ENCODE peak calls at places on chromosome 22, in ten cellular contexts. M is posterior cingulate gyrus, L is NB4, E is renal cortical epithelial cell, Q is AG08396, S is nephron progenitor cell, A is NCI-H774, I is skeletal muscle cell, P is NCI-H1436, X is T-helper 2 cell. R is an unnamed sample.
A peak's percentile ranks its signal among the peaks of the same experiment; 100 is the strongest.

GRCh38 chr22:37663521-37664140 is 5.1 kb downstream of the PDXP start:
- DNase-seq in P (no peak), X (no peak), E (no peak), A (no peak), Q (no peak), I (no peak), M (no peak), L (no peak), S (no peak), R (no peak)

GRCh38 chr22:30870451-30871345 is 97.9 kb downstream of the MORC2 start:
- DNase-seq in E (no peak), S (no peak), X (no peak), L (no peak), P (no peak), A (no peak), Q (no peak), M (no peak), I (no peak), R (no peak)

GRCh38 chr22:43014062-43014875 is 680 bp downstream of the PACSIN2 start:
- DNase-seq in X (peak; percentile 49), S (peak; percentile 65), M (no peak), Q (peak; percentile 52), I (no peak), A (no peak), P (peak; percentile 27), E (peak; percentile 60), L (peak; percentile 67), R (peak; percentile 32)

GRCh38 chr22:40533712-40534378 is 102.7 kb downstream of the MRTFA start:
- DNase-seq in M (no peak), S (no peak), I (no peak), A (no peak), L (peak; percentile 82), P (no peak), E (peak; percentile 55), X (peak; percentile 95), Q (peak; percentile 67), R (no peak)

GRCh38 chr22:36741204-36741793 is 34.6 kb downstream of the IFT27 start:
- DNase-seq in L (peak; percentile 45), P (peak; percentile 29), S (no peak), I (no peak), A (no peak), E (no peak), M (no peak), Q (peak; percentile 42), X (no peak), R (no peak)

GRCh38 chr22:30979932-30980331 is 10.9 kb downstream of the TUG1 start:
- DNase-seq in A (no peak), P (no peak), X (peak; percentile 40), E (peak; percentile 11), M (no peak), S (no peak), I (no peak), Q (no peak), L (no peak), R (no peak)

GRCh38 chr22:19748991-19749665 is 11.4 kb upstream of the TBX1 start:
- DNase-seq in I (no peak), P (no peak), X (no peak), E (no peak), M (no peak), Q (no peak), S (no peak), A (no peak), L (no peak), R (no peak)

GRCh38 chr22:20290578-20291248 is 22.6 kb upstream of the RTN4R start:
- DNase-seq in M (no peak), Q (no peak), E (no peak), I (no peak), L (no peak), P (no peak), X (no peak), A (no peak), S (no peak), R (no peak)

GRCh38 chr22:44668190-44668885 is 33.7 kb upstream of the PRR5 start:
- DNase-seq in E (no peak), X (peak; percentile 29), S (peak; percentile 75), I (no peak), L (peak; percentile 37), M (no peak), P (peak; percentile 32), A (no peak), Q (peak; percentile 70), R (no peak)

GRCh38 chr22:31055322-31056159 is 25.6 kb upstream of the SMTN start:
- DNase-seq in P (peak; percentile 4), E (peak; percentile 92), Q (peak; percentile 93), X (no peak), S (peak; percentile 27), I (peak; percentile 98), L (peak; percentile 51), M (peak; percentile 11), A (peak; percentile 54), R (peak; percentile 94)

GRCh38 chr22:38230108-38230825 is 28.5 kb downstream of the MAFF start:
- DNase-seq in A (no peak), X (peak; percentile 64), Q (no peak), M (no peak), I (no peak), P (peak; percentile 39), S (no peak), E (peak; percentile 43), L (peak; percentile 56), R (peak; percentile 68)

GRCh38 chr22:31846161-31847115 is 92.6 kb downstream of the DEPDC5 start:
- DNase-seq in Q (peak; percentile 35), S (no peak), P (no peak), I (no peak), L (peak; percentile 11), A (no peak), X (no peak), E (no peak), M (no peak), R (no peak)

GRCh38 chr22:29022101-29022817 is 39.4 kb downstream of the C22orf31 start:
- DNase-seq in X (no peak), I (no peak), E (peak; percentile 95), Q (no peak), L (no peak), S (no peak), P (no peak), A (no peak), M (no peak), R (no peak)

GRCh38 chr22:20866716-20867115 is 7.9 kb downstream of the SNAP29 start:
- DNase-seq in X (no peak), M (no peak), P (no peak), E (no peak), Q (no peak), I (no peak), S (no peak), L (no peak), A (no peak), R (no peak)

R was measured in breast epithelium.